ENCODE peak calls at places on chromosomes 6 and 20, in nine cellular contexts. Q is prostate gland, T is IMR-90, B is tibial nerve, G is ovary, U is A549, N is adrenal gland, I is uterus, F is testis. R is an unnamed sample.

GRCh38 chr6:51292659-51293058 is 474.0 kb downstream of the TFAP2B start:
- DNase-seq in Q (no peak), T (no peak), B (no peak), G (no peak), U (no peak), N (no peak), I (no peak), F (no peak), R (no peak)

GRCh38 chr6:3383525-3383924 is 73.3 kb downstream of the SLC22A23 start:
- DNase-seq in Q (peak; percentile 70), T (peak; percentile 72), B (no peak), G (no peak), U (peak; percentile 24), N (peak; percentile 70), I (peak; percentile 46), F (no peak), R (no peak)

GRCh38 chr6:149060985-149061760 is 256.3 kb upstream of the TAB2 start:
- DNase-seq in Q (no peak), T (peak; percentile 70), B (no peak), G (no peak), U (peak; percentile 49), N (no peak), I (no peak), F (no peak), R (no peak)

GRCh38 chr6:90295854-90296345 is 743 bp downstream of the BACH2 start:
- DNase-seq in Q (peak; percentile 71), T (peak; percentile 68), B (peak; percentile 57), G (peak; percentile 81), U (peak; percentile 45), N (peak; percentile 69), I (peak; percentile 85), F (peak; percentile 80), R (peak; percentile 69)

GRCh38 chr6:168131464-168132415 is 52.7 kb upstream of the FRMD1 start:
- DNase-seq in Q (no peak), T (no peak), B (no peak), G (no peak), U (no peak), N (no peak), I (peak; percentile 10), F (peak; percentile 14), R (no peak)

GRCh38 chr6:121663292-121663691 is 227.8 kb downstream of the GJA1 start:
- DNase-seq in Q (no peak), T (no peak), B (no peak), G (no peak), U (peak; percentile 41), N (no peak), I (no peak), F (no peak), R (no peak)

GRCh38 chr6:126716826-126717514 is 377.1 kb downstream of the CENPW start:
- DNase-seq in Q (no peak), T (peak; percentile 11), B (no peak), G (no peak), U (no peak), N (no peak), I (no peak), F (no peak), R (no peak)

GRCh38 chr20:61765871-61766654 is 299.6 kb downstream of the TAF4 start:
- DNase-seq in Q (no peak), T (no peak), B (no peak), G (no peak), U (no peak), N (no peak), I (no peak), F (peak; percentile 26), R (no peak)

GRCh38 chr6:154509421-154510143 is 903 bp downstream of the CNKSR3 start:
- DNase-seq in Q (peak; percentile 25), T (no peak), B (no peak), G (peak; percentile 49), U (no peak), N (peak; percentile 39), I (peak; percentile 29), F (peak; percentile 51), R (peak; percentile 42)

GRCh38 chr6:43871933-43872332 is 101.9 kb downstream of the VEGFA start:
- DNase-seq in Q (no peak), T (no peak), B (no peak), G (no peak), U (no peak), N (no peak), I (no peak), F (no peak), R (no peak)

GRCh38 chr6:28235912-28236452 is 10.9 kb downstream of the ZSCAN9 start:
- DNase-seq in Q (no peak), T (no peak), B (no peak), G (no peak), U (no peak), N (no peak), I (no peak), F (no peak), R (no peak)

GRCh38 chr20:38073307-38074010 is 39.9 kb downstream of the RPRD1B start:
- DNase-seq in Q (peak; percentile 44), T (peak; percentile 98), B (no peak), G (peak; percentile 69), U (peak; percentile 22), N (peak; percentile 60), I (peak; percentile 86), F (peak; percentile 33), R (no peak)

GRCh38 chr20:10696650-10697049 is 22.9 kb upstream of the JAG1 start:
- DNase-seq in Q (no peak), T (no peak), B (no peak), G (no peak), U (no peak), N (no peak), I (no peak), F (peak; percentile 65), R (peak; percentile 53)

GRCh38 chr20:61263084-61263695 is 11.1 kb downstream of the CDH4 start:
- DNase-seq in Q (no peak), T (peak; percentile 17), B (no peak), G (no peak), U (peak; percentile 29), N (peak; percentile 22), I (no peak), F (peak; percentile 47), R (no peak)

GRCh38 chr20:24830649-24831048 is 118.4 kb upstream of the CST7 start:
- DNase-seq in Q (no peak), T (no peak), B (no peak), G (no peak), U (no peak), N (no peak), I (no peak), F (no peak), R (no peak)

GRCh38 chr6:14499804-14500203 is 382.2 kb downstream of the CD83 start:
- DNase-seq in Q (no peak), T (peak; percentile 87), B (no peak), G (no peak), U (peak; percentile 63), N (no peak), I (no peak), F (no peak), R (no peak)

GRCh38 chr6:21750479-21751018 is 157.0 kb downstream of the SOX4 start:
- DNase-seq in Q (no peak), T (no peak), B (no peak), G (no peak), U (no peak), N (no peak), I (no peak), F (no peak), R (no peak)

GRCh38 chr6:66496659-66497058 is 789.6 kb upstream of the EYS start:
- DNase-seq in Q (no peak), T (no peak), B (no peak), G (no peak), U (peak; percentile 28), N (no peak), I (no peak), F (no peak), R (no peak)

DNA sequence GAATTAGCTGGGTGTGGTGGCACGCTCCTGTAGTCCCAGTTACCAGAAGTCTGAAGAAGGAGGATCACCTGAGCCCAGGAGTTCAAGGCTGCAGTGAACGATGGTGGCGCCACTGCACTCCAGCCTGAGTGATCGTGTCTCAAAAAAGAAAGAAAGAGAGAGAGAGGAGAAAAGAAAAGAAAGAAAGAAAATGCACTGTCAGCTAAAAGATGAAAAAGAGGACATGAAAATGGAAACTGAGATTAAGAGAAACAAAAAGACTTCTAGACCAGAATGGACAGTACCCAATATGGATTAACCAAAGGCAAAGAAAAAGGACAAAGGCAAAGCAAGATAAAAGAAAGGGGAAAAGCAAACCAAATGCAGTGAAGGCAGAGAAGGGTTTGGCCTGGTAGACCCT is 9.0 kb upstream of the RALGAPA2 start:
- DNase-seq in Q (no peak), T (no peak), B (no peak), G (no peak), U (no peak), N (no peak), I (no peak), F (no peak), R (no peak)
- H3K27ac ChIP-seq in Q (no peak overlapping the region), T (no peak overlapping the region), B (no peak overlapping the region), G (no peak overlapping the region), U (no peak overlapping the region), N (no peak overlapping the region), I (no peak overlapping the region), F (no peak overlapping the region), R (no peak overlapping the region)

DNA sequence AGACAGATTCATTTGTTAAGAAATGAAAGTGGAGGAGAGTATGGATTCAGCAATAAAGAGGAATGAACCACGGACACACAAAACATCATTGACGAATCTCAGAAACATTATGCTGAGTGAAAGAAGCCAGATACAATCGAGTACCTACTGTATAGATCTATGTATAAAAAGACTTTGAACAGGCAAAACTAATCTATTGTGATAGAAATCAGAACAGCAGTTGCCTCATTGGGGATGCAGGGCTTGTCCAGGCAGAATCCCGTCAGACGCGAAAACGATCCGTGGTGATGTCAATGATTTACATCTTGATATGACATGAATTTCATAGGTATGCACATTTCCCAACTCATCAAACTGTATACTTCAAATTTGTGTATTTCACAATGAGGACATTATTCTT is 265.2 kb downstream of the CBLN4 start:
- DNase-seq in Q (no peak), T (no peak), B (no peak), G (no peak), U (no peak), N (no peak), I (no peak), F (no peak), R (no peak)
- H3K4me3 ChIP-seq in Q (no peak overlapping the region), T (no peak overlapping the region), B (no peak overlapping the region), G (no peak overlapping the region), U (no peak overlapping the region), N (no peak overlapping the region), I (no peak overlapping the region), F (no peak overlapping the region), R (no peak overlapping the region)

DNA sequence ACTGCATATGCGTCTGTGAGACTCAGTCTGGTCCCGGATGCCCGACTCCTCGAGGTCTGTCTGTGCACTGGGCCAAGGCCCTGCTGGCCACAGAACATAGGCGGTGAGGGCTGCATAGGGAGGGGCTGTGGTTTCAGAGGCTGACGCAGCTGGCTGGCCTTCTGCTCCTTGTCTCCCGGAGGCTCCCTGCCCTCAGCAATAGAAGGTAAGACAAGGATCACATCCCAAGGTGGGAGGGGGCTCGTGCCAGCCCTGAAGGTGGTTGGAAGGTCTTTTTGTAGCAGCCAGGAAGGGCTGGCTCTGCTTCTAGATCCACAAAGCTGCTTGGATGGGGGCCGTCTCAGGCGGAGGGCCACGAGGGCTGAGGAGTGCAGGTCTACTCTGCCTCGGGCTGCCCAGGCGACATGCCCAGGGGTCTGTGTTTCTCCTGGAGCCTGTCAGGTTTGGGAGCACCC is 239.8 kb upstream of the SULF2 start:
- DNase-seq in Q (peak; percentile 24), T (peak; percentile 29), B (peak; percentile 24), G (peak; percentile 86), U (no peak), N (peak; percentile 93), I (peak; percentile 85), F (peak; percentile 81), R (no peak)
- TF ChIP-seq POLR2A in Q (no peak), T (no peak), B (no peak), G (peak; percentile 36), U (no peak), N (no peak), I (no peak), F (no peak), R (no peak)

GRCh38 chr20:50510706-50511401 is 671 bp downstream of the PTPN1 start:
- DNase-seq in Q (no peak), T (no peak), B (no peak), G (peak; percentile 43), U (no peak), N (peak; percentile 39), I (peak; percentile 41), F (peak; percentile 32), R (peak; percentile 52)
- H3K27ac ChIP-seq in Q (peak overlapping the region; percentile 81), T (peak overlapping the region; percentile 72), B (peak overlapping the region; percentile 81), G (no peak overlapping the region), U (peak overlapping the region; percentile 80), N (peak overlapping the region; percentile 23), I (peak overlapping the region; percentile 87), F (peak overlapping the region; percentile 87), R (peak overlapping the region; percentile 73)